ENCODE peak calls at places on chromosome 2, in five cellular contexts. X, F, Y, A and L are unnamed samples.

GRCh38 chr2:121707920-121708361 is 28.7 kb downstream of the NIFK start:
- DNase-seq in X (no peak), Y (no peak), A (no peak), F (no peak), L (peak; percentile 48)

GRCh38 chr2:180999274-180999964 is 19.0 kb downstream of the UBE2E3 start:
- DNase-seq in X (no peak), A (no peak), F (no peak), Y (no peak), L (no peak)

GRCh38 chr2:136008205-136008865 is 22.9 kb upstream of the DARS1 start:
- DNase-seq in A (peak; percentile 42), X (no peak), Y (no peak), F (peak; percentile 76), L (no peak)

GRCh38 chr2:187169864-187170263 is 278.2 kb downstream of the CALCRL start:
- DNase-seq in Y (no peak), F (no peak), A (no peak), X (no peak), L (no peak)

GRCh38 chr2:215831296-215831913 is 181.9 kb downstream of the MREG start:
- DNase-seq in Y (peak; percentile 20), X (no peak), F (no peak), A (no peak), L (no peak)

GRCh38 chr2:150778828-150779227 is 291.4 kb upstream of the RND3 start:
- DNase-seq in Y (no peak), F (no peak), X (no peak), A (no peak), L (peak; percentile 86)

GRCh38 chr2:130776550-130776949 is 21.2 kb downstream of the AMER3 start:
- DNase-seq in F (no peak), A (no peak), Y (no peak), X (no peak), L (no peak)

GRCh38 chr2:221527759-221528444 is 44.2 kb downstream of the EPHA4 start:
- DNase-seq in Y (no peak), F (no peak), X (no peak), A (peak; percentile 27), L (no peak)

GRCh38 chr2:101328474-101329007 is 20.0 kb upstream of the RNF149 start:
- DNase-seq in X (no peak), F (no peak), Y (no peak), A (no peak), L (peak; percentile 46)

GRCh38 chr2:46644690-46645385 is 165.5 kb downstream of the TMEM247 start:
- DNase-seq in Y (no peak), A (no peak), X (no peak), F (no peak), L (no peak)

GRCh38 chr2:112187805-112188596 is 49.8 kb downstream of the FBLN7 start:
- DNase-seq in F (peak; percentile 54), X (peak; percentile 34), Y (peak; percentile 57), A (peak; percentile 51), L (no peak)

GRCh38 chr2:35033748-35034147 is 1321.8 kb upstream of the CRIM1 start:
- DNase-seq in F (no peak), Y (no peak), X (no peak), A (no peak), L (no peak)

GRCh38 chr2:47799210-47799609 is 16.3 kb downstream of the MSH6 start:
- DNase-seq in F (no peak), X (no peak), Y (no peak), A (no peak), L (no peak)

GRCh38 chr2:85308951-85309555 is 18.7 kb downstream of the TGOLN2 start:
- DNase-seq in A (no peak), X (no peak), F (no peak), Y (no peak), L (peak; percentile 79)

GRCh38 chr2:71223767-71224333 is 3.1 kb downstream of the PAIP2B start:
- DNase-seq in Y (no peak), X (no peak), F (no peak), A (no peak), L (peak; percentile 17)